ENCODE peak calls at places on chromosome 18, in ten cellular contexts. A is fibroblast of the conjunctiva; E is CD4-positive, alpha-beta memory T cell; H is prostate gland; L is nucleus accumbens; N is GM12878; V is GM04504; Q is left kidney; U is AG08396; K is IMR-90. W is an unnamed sample.

GRCh38 chr18:44170208-44170880 is 510.3 kb upstream of the SETBP1 start:
- DNase-seq in A (no peak), E (no peak), H (no peak), L (no peak), N (no peak), V (no peak), Q (no peak), U (no peak), K (no peak), W (no peak)

GRCh38 chr18:55413474-55413873 is 174.5 kb downstream of the TCF4 start:
- DNase-seq in A (no peak), E (no peak), H (no peak), L (no peak), N (no peak), V (no peak), Q (no peak), U (no peak), K (peak; percentile 59), W (no peak)

GRCh38 chr18:62339106-62339988 is 14.2 kb downstream of the TNFRSF11A start:
- DNase-seq in A (no peak), E (no peak), H (no peak), L (no peak), N (no peak), V (no peak), Q (no peak), U (peak; percentile 49), K (peak; percentile 81), W (peak; percentile 40)

GRCh38 chr18:69492861-69493260 is 92.2 kb downstream of the DOK6 start:
- DNase-seq in A (no peak), E (no peak), H (no peak), L (no peak), N (no peak), V (no peak), Q (no peak), U (no peak), K (no peak), W (no peak)

GRCh38 chr18:61896767-61897166 is 4.0 kb upstream of the RNF152 start:
- DNase-seq in A (no peak), E (no peak), H (peak; percentile 84), L (no peak), N (no peak), V (peak; percentile 69), Q (peak; percentile 36), U (peak; percentile 78), K (peak; percentile 20), W (peak; percentile 76)

GRCh38 chr18:71529708-71530303 is 1014.3 kb downstream of the CBLN2 start:
- DNase-seq in A (peak; percentile 49), E (no peak), H (no peak), L (no peak), N (no peak), V (no peak), Q (no peak), U (no peak), K (no peak), W (no peak)

GRCh38 chr18:32711862-32712261 is 61.0 kb downstream of the KLHL14 start:
- DNase-seq in A (no peak), E (no peak), H (no peak), L (no peak), N (no peak), V (no peak), Q (no peak), U (no peak), K (no peak), W (no peak)

GRCh38 chr18:45672637-45673036 is 51.3 kb upstream of the SLC14A1 start:
- DNase-seq in A (no peak), E (no peak), H (no peak), L (no peak), N (no peak), V (no peak), Q (no peak), U (no peak), K (no peak), W (no peak)

GRCh38 chr18:79681484-79682387 is 2.1 kb downstream of the CTDP1 start:
- DNase-seq in A (no peak), E (peak; percentile 68), H (peak; percentile 61), L (no peak), N (no peak), V (no peak), Q (no peak), U (no peak), K (no peak), W (no peak)

GRCh38 chr18:47953471-47953931 is 23.0 kb upstream of the SMAD2 start:
- DNase-seq in A (peak; percentile 37), E (peak; percentile 16), H (peak; percentile 13), L (no peak), N (no peak), V (peak; percentile 49), Q (peak; percentile 56), U (no peak), K (no peak), W (peak; percentile 39)

GRCh38 chr18:824179-824578 is 12.1 kb upstream of the YES1 start:
- DNase-seq in A (no peak), E (no peak), H (peak; percentile 22), L (no peak), N (no peak), V (no peak), Q (no peak), U (no peak), K (no peak), W (no peak)

GRCh38 chr18:4106407-4107033 is 348.6 kb downstream of the DLGAP1 start:
- DNase-seq in A (peak; percentile 49), E (peak; percentile 35), H (peak; percentile 54), L (peak; percentile 45), N (no peak), V (peak; percentile 18), Q (peak; percentile 87), U (peak; percentile 9), K (peak; percentile 52), W (peak; percentile 75)

GRCh38 chr18:12442946-12443345 is 35.2 kb downstream of the PRELID3A start:
- DNase-seq in A (no peak), E (no peak), H (no peak), L (no peak), N (no peak), V (peak; percentile 4), Q (no peak), U (peak; percentile 29), K (peak; percentile 75), W (no peak)

GRCh38 chr18:34592961-34593382 is 117.1 kb upstream of the DTNA start:
- DNase-seq in A (peak; percentile 33), E (no peak), H (peak; percentile 14), L (peak; percentile 25), N (no peak), V (peak; percentile 8), Q (peak; percentile 75), U (peak; percentile 37), K (peak; percentile 59), W (peak; percentile 83)

GRCh38 chr18:41268271-41268670 is 686.8 kb upstream of the PIK3C3 start:
- DNase-seq in A (no peak), E (no peak), H (no peak), L (no peak), N (no peak), V (no peak), Q (no peak), U (no peak), K (no peak), W (no peak)

GRCh38 chr18:50011813-50012445 is 183.0 kb downstream of the MYO5B start:
- DNase-seq in A (peak; percentile 93), E (no peak), H (peak; percentile 55), L (no peak), N (no peak), V (no peak), Q (no peak), U (peak; percentile 43), K (peak; percentile 75), W (no peak)

GRCh38 chr18:53843113-53843512 is 381.4 kb downstream of the MBD2 start:
- DNase-seq in A (no peak), E (no peak), H (no peak), L (no peak), N (no peak), V (no peak), Q (no peak), U (no peak), K (no peak), W (no peak)

GRCh38 chr18:199768-200167 is 41.4 kb downstream of the USP14 start:
- DNase-seq in A (no peak), E (no peak), H (no peak), L (no peak), N (no peak), V (no peak), Q (no peak), U (no peak), K (no peak), W (no peak)

GRCh38 chr18:703660-704018 is 8.8 kb downstream of the ENOSF1 start:
- DNase-seq in A (no peak), E (no peak), H (no peak), L (no peak), N (no peak), V (no peak), Q (no peak), U (no peak), K (no peak), W (no peak)

GRCh38 chr18:74062037-74062436 is 85.6 kb downstream of the FBXO15 start:
- DNase-seq in A (no peak), E (no peak), H (no peak), L (no peak), N (no peak), V (no peak), Q (peak; percentile 48), U (no peak), K (no peak), W (no peak)

GRCh38 chr18:57908092-57908491 is 105.0 kb upstream of the ATP8B1 start:
- DNase-seq in A (no peak), E (no peak), H (no peak), L (no peak), N (no peak), V (no peak), Q (no peak), U (no peak), K (no peak), W (no peak)

GRCh38 chr18:26133652-26134051 is at the start of gene PSMA8:
- DNase-seq in A (no peak), E (peak; percentile 39), H (no peak), L (no peak), N (no peak), V (no peak), Q (no peak), U (no peak), K (no peak), W (peak; percentile 60)

GRCh38 chr18:4101009-4101408 is 354.1 kb downstream of the DLGAP1 start:
- DNase-seq in A (no peak), E (no peak), H (no peak), L (no peak), N (no peak), V (no peak), Q (no peak), U (no peak), K (no peak), W (no peak)

GRCh38 chr18:251572-251971 is 16.3 kb downstream of the THOC1 start:
- DNase-seq in A (no peak), E (no peak), H (no peak), L (no peak), N (no peak), V (no peak), Q (no peak), U (no peak), K (no peak), W (no peak)

GRCh38 chr18:65269375-65269774 is 481.4 kb upstream of the CDH7 start:
- DNase-seq in A (no peak), E (no peak), H (no peak), L (no peak), N (no peak), V (no peak), Q (no peak), U (no peak), K (no peak), W (peak; percentile 10)

GRCh38 chr18:48607049-48607984 is 68.5 kb downstream of the CTIF start:
- DNase-seq in A (peak; percentile 66), E (no peak), H (no peak), L (no peak), N (no peak), V (peak; percentile 76), Q (peak; percentile 41), U (peak; percentile 85), K (peak; percentile 90), W (no peak)

GRCh38 chr18:23810396-23810795 is 121.1 kb downstream of the LAMA3 start:
- DNase-seq in A (no peak), E (peak; percentile 17), H (no peak), L (no peak), N (no peak), V (no peak), Q (no peak), U (no peak), K (no peak), W (no peak)

GRCh38 chr18:48826806-48827205 is 124.0 kb downstream of the SMAD7 start:
- DNase-seq in A (no peak), E (no peak), H (no peak), L (no peak), N (no peak), V (no peak), Q (no peak), U (no peak), K (no peak), W (no peak)

W was measured in mesendoderm.